ENCODE peak calls at places on chromosome 14, in five cellular contexts. I is AG09309, R is IMR-90, Z is progenitor cell of endocrine pancreas, B is GM23338. O is an unnamed sample.

GRCh38 chr14:54614296-54614695 is 47.4 kb downstream of the SAMD4A start:
- DNase-seq in I (no peak), R (no peak), Z (no peak), B (no peak), O (no peak)

GRCh38 chr14:99649219-99649618 is 4.3 kb downstream of the HHIPL1 start:
- DNase-seq in I (no peak), R (peak; percentile 62), Z (no peak), B (no peak), O (no peak)

GRCh38 chr14:106372870-106373657 is 846.7 kb downstream of the TMEM121 start:
- DNase-seq in I (no peak), R (no peak), Z (no peak), B (peak; percentile 33), O (no peak)

GRCh38 chr14:51189600-51190376 is 50.3 kb upstream of the TMX1 start:
- DNase-seq in I (no peak), R (no peak), Z (no peak), B (no peak), O (no peak)

GRCh38 chr14:102908766-102909455 is 13.6 kb upstream of the AMN start:
- DNase-seq in I (no peak), R (no peak), Z (no peak), B (no peak), O (no peak)

GRCh38 chr14:24695265-24696241 is 61.6 kb upstream of the GZMB start:
- DNase-seq in I (no peak), R (no peak), Z (no peak), B (no peak), O (no peak)

GRCh38 chr14:92563359-92563758 is 49.8 kb downstream of the RIN3 start:
- DNase-seq in I (no peak), R (peak; percentile 55), Z (no peak), B (no peak), O (no peak)

GRCh38 chr14:92600318-92601053 is 86.9 kb downstream of the RIN3 start:
- DNase-seq in I (peak; percentile 77), R (peak; percentile 87), Z (no peak), B (no peak), O (no peak)

GRCh38 chr14:50083467-50084337 is 32.7 kb downstream of the VCPKMT start:
- DNase-seq in I (no peak), R (peak; percentile 75), Z (no peak), B (no peak), O (no peak)

GRCh38 chr14:99809864-99810854 is 16.9 kb downstream of the EML1 start:
- DNase-seq in I (no peak), R (no peak), Z (no peak), B (no peak), O (no peak)

GRCh38 chr14:54881235-54881760 is 21.3 kb downstream of the GCH1 start:
- DNase-seq in I (no peak), R (peak; percentile 46), Z (no peak), B (no peak), O (no peak)

GRCh38 chr14:71551291-71551955 is 380.8 kb upstream of the RGS6 start:
- DNase-seq in I (peak; percentile 82), R (peak; percentile 84), Z (no peak), B (no peak), O (peak; percentile 39)

GRCh38 chr14:101738921-101739320 is 22.6 kb upstream of the PPP2R5C start:
- DNase-seq in I (no peak), R (no peak), Z (no peak), B (no peak), O (no peak)

GRCh38 chr14:101736585-101736984 is 24.9 kb upstream of the PPP2R5C start:
- DNase-seq in I (no peak), R (no peak), Z (no peak), B (no peak), O (no peak)

GRCh38 chr14:101739446-101740141 is 21.9 kb upstream of the PPP2R5C start:
- DNase-seq in I (no peak), R (no peak), Z (no peak), B (no peak), O (no peak)

GRCh38 chr14:101736071-101736470 is 25.4 kb upstream of the PPP2R5C start:
- DNase-seq in I (no peak), R (no peak), Z (no peak), B (no peak), O (no peak)

GRCh38 chr14:101737414-101738367 is 23.8 kb upstream of the PPP2R5C start:
- DNase-seq in I (no peak), R (no peak), Z (no peak), B (no peak), O (no peak)
- TF ChIP-seq CTCF in I (peak; percentile 19), R (no peak), Z (no peak), B (peak; percentile 45), O (no peak)

DNA sequence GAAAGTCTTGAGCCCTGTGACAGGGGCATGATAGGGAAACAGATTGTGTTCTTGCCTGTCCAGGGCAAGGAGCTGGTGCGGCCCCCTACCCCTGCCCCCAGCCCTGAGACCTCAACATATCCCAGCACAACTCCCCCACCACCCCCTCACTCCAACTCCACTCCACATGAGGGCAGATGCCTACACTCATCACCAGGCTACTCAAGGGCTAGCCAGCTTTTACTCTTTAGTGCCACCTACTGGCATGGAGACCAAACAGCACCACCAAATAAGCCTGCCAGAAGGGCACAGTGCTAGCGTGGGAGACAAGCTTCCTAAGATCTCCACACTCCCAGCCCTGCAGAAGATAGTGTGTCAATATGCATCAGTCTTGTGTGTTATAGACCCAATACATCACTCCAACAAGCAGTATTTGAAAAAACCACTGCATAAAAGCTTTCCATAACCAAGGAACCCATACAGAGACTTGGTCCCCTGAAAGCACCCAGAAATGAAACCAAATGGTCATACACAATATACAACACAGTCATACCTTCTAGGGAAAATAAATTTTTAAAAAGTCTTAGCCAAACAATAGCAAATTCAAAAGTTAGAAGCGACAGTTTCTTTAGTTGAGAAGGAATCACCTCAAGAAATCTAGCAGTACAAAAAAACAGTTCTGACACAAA is 154.4 kb downstream of the KCNK10 start:
- DNase-seq in I (no peak), R (peak; percentile 16), Z (no peak), B (peak; percentile 76), O (no peak)
- TF ChIP-seq CTCF in I (peak; percentile 77), R (peak; percentile 54), Z (peak; percentile 52), B (peak; percentile 95), O (peak; percentile 62)

GRCh38 chr14:22471545-22472121 is 117.4 kb downstream of the DAD1 start:
- DNase-seq in I (no peak), R (peak; percentile 32), Z (no peak), B (peak; percentile 73), O (no peak)
- TF ChIP-seq CTCF in I (peak; percentile 37), R (peak; percentile 47), Z (peak; percentile 66), B (peak; percentile 68), O (peak; percentile 20)

GRCh38 chr14:20657216-20658211 is 16.0 kb upstream of the OR6S1 start:
- DNase-seq in I (no peak), R (peak; percentile 4), Z (no peak), B (peak; percentile 96), O (no peak)
- TF ChIP-seq CTCF in I (no peak), R (peak; percentile 6), Z (peak; percentile 33), B (peak; percentile 78), O (no peak)

GRCh38 chr14:76253111-76253510 is 101.4 kb downstream of the GPATCH2L start:
- DNase-seq in I (no peak), R (no peak), Z (no peak), B (no peak), O (no peak)
- TF ChIP-seq CTCF in I (no peak), R (no peak), Z (no peak), B (peak; percentile 17), O (no peak)

GRCh38 chr14:104075530-104076151 is 9.9 kb upstream of the ASPG start:
- DNase-seq in I (no peak), R (no peak), Z (no peak), B (peak; percentile 55), O (no peak)
- TF ChIP-seq CTCF in I (peak; percentile 38), R (peak; percentile 33), Z (peak; percentile 61), B (peak; percentile 66), O (no peak)

DNA sequence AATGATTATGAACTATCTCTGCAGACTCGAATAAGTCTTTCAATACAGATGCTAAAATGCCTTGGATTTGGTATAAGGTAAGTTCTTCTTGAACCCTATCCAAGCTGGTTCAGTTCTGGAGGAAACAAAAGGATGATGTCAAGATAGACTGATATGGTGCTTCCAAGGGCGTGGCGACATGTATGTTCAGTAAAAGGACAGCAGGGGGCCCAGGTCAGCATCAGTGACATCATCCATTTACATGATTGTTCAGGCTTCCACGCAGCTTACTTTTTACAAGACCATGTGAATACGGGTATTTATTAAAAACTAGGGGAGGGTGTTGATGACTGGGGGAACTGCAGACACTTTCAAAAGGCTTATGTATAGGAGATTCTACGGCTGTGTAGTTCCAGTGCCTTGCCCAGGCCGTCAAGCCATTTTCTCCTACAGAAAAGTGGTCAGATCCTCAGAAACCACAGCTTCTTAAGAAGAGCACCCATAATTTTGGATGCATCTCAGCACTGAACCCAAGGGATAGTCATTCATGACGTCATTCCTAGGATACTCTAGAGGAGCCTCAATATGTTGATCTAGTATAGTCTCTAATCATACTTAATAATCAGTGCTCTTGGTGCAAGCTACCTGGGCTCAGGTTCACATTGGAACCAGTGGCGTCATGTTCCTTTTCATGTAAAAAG is 527.7 kb downstream of the FUT8 start:
- DNase-seq in I (no peak), R (no peak), Z (no peak), B (peak; percentile 26), O (no peak)
- TF ChIP-seq CTCF in I (no peak), R (peak; percentile 1), Z (peak; percentile 38), B (peak; percentile 27), O (no peak)